ENCODE peak calls at places on chromosomes 3 and 15, in ten cellular contexts. J is mesenteric fat pad, U is astrocyte of the spinal cord, F is HuH-7.5, S is breast epithelium, Q is right cardiac atrium, X is NCI-H2107, P is Kasumi-1, O is HTR-8/SVneo, Y is neural crest cell. K is an unnamed sample.

GRCh38 chr3:52798376-52798977 is 3.9 kb downstream of the ITIH3 start:
- DNase-seq in Y (no peak), J (no peak), P (no peak), O (no peak), U (no peak), X (no peak), S (no peak), F (no peak), Q (no peak), K (no peak)

GRCh38 chr3:12120374-12121140 is 38.2 kb downstream of the TIMP4 start:
- DNase-seq in S (no peak), U (no peak), Q (no peak), Y (no peak), F (no peak), O (no peak), P (no peak), J (no peak), X (no peak), K (no peak)

GRCh38 chr3:141431411-141432378 is 55.1 kb upstream of the RASA2 start:
- DNase-seq in Q (no peak), O (no peak), J (no peak), P (no peak), F (no peak), U (no peak), X (no peak), S (no peak), Y (no peak), K (no peak)

GRCh38 chr3:146160964-146161724 is at the start of gene PLOD2:
- DNase-seq in S (peak; percentile 60), O (peak; percentile 33), J (peak; percentile 91), X (peak; percentile 65), Q (peak; percentile 84), U (peak; percentile 91), F (peak; percentile 80), Y (peak; percentile 51), P (peak; percentile 16), K (peak; percentile 86)

GRCh38 chr15:85021409-85021808 is 39.8 kb downstream of the PDE8A start:
- DNase-seq in O (no peak), J (no peak), S (no peak), U (no peak), F (no peak), P (no peak), Y (no peak), X (no peak), Q (no peak), K (no peak)

GRCh38 chr3:62919784-62920183 is 44.6 kb upstream of the CADPS start:
- DNase-seq in F (no peak), X (no peak), Y (no peak), S (no peak), J (no peak), U (no peak), O (no peak), Q (no peak), P (no peak), K (no peak)

GRCh38 chr3:151124476-151124875 is 39.0 kb downstream of the MED12L start:
- DNase-seq in Y (no peak), U (no peak), Q (no peak), X (no peak), J (no peak), P (no peak), S (no peak), F (no peak), O (no peak), K (no peak)

GRCh38 chr3:153232737-153233330 is 70.8 kb downstream of the RAP2B start:
- DNase-seq in Q (no peak), J (no peak), O (peak; percentile 28), F (no peak), S (no peak), U (peak; percentile 90), P (no peak), Y (no peak), X (no peak), K (no peak)

GRCh38 chr3:114293846-114294245 is at the start of gene TIGIT:
- DNase-seq in Q (no peak), U (no peak), S (no peak), J (no peak), Y (no peak), F (no peak), O (no peak), X (no peak), P (no peak), K (no peak)

GRCh38 chr3:188296761-188297689 is 143.1 kb downstream of the LPP start:
- DNase-seq in Y (no peak), P (no peak), J (no peak), S (no peak), X (no peak), U (peak; percentile 66), O (peak; percentile 45), F (no peak), Q (no peak), K (no peak)

GRCh38 chr15:34360298-34360697 is 6.7 kb downstream of the LPCAT4 start:
- DNase-seq in X (no peak), U (no peak), Y (no peak), F (peak; percentile 22), O (no peak), S (no peak), Q (no peak), P (no peak), J (peak; percentile 43), K (no peak)

GRCh38 chr15:98671060-98672008 is 23.0 kb downstream of the IGF1R start:
- DNase-seq in U (peak; percentile 60), Y (no peak), O (no peak), P (no peak), X (no peak), Q (no peak), S (no peak), F (no peak), J (no peak), K (no peak)

GRCh38 chr15:32861741-32862140 is 143.9 kb downstream of the GREM1 start:
- DNase-seq in P (no peak), O (no peak), X (no peak), S (no peak), F (no peak), U (peak; percentile 90), Q (peak; percentile 28), J (no peak), Y (peak; percentile 14), K (no peak)

GRCh38 chr3:141231923-141232861 is 567 bp downstream of the PXYLP1 start:
- DNase-seq in S (peak; percentile 67), U (no peak), Q (peak; percentile 35), F (peak; percentile 41), X (no peak), Y (peak; percentile 16), P (peak; percentile 22), J (no peak), O (no peak), K (no peak)

GRCh38 chr15:87477759-87478687 is 778.5 kb downstream of the NTRK3 start:
- DNase-seq in O (peak; percentile 10), Y (no peak), X (no peak), P (no peak), U (peak; percentile 89), Q (peak; percentile 16), J (no peak), F (no peak), S (no peak), K (no peak)

GRCh38 chr3:150626148-150626930 is 23.2 kb downstream of the SELENOT start:
- DNase-seq in J (no peak), U (no peak), Q (no peak), F (no peak), S (no peak), P (no peak), O (no peak), Y (no peak), X (no peak), K (no peak)

GRCh38 chr3:32620911-32621310 is 50.3 kb upstream of the DYNC1LI1 start:
- DNase-seq in Y (no peak), U (no peak), P (no peak), S (no peak), Q (no peak), X (no peak), J (no peak), F (no peak), O (no peak), K (no peak)

GRCh38 chr3:53804697-53805462 is 41.3 kb downstream of the CHDH start:
- DNase-seq in P (no peak), O (peak; percentile 77), Y (no peak), J (peak; percentile 72), X (no peak), F (no peak), U (peak; percentile 48), Q (no peak), S (no peak), K (no peak)

GRCh38 chr15:84775867-84776449 is 27.6 kb downstream of the ZNF592 start:
- DNase-seq in F (no peak), X (no peak), Y (no peak), O (no peak), U (no peak), P (no peak), S (peak; percentile 68), J (no peak), Q (no peak), K (no peak)

GRCh38 chr3:184322731-184323487 is 8.5 kb downstream of the EIF4G1 start:
- DNase-seq in O (no peak), Q (peak; percentile 75), Y (no peak), S (no peak), X (no peak), J (no peak), U (no peak), F (no peak), P (no peak), K (no peak)

GRCh38 chr3:196843435-196844110 is 24.1 kb upstream of the SENP5 start:
- DNase-seq in U (no peak), Q (no peak), Y (no peak), P (no peak), F (no peak), J (no peak), X (no peak), O (peak; percentile 29), S (no peak), K (no peak)

GRCh38 chr3:61927332-61927731 is 366.0 kb downstream of the PTPRG start:
- DNase-seq in X (no peak), F (no peak), P (peak; percentile 31), J (no peak), S (peak; percentile 57), Q (peak; percentile 89), U (peak; percentile 96), Y (no peak), O (no peak), K (no peak)

GRCh38 chr3:194139085-194139976 is 3.4 kb downstream of the HES1 start:
- DNase-seq in O (peak; percentile 25), X (no peak), J (no peak), U (peak; percentile 87), Q (peak; percentile 54), F (no peak), S (no peak), P (peak; percentile 46), Y (no peak), K (no peak)

GRCh38 chr3:43838877-43839276 is 148.1 kb downstream of the ABHD5 start:
- DNase-seq in F (no peak), J (no peak), Q (no peak), S (no peak), X (no peak), Y (no peak), U (no peak), P (no peak), O (no peak), K (no peak)

GRCh38 chr3:141442421-141442820 is 44.4 kb upstream of the RASA2 start:
- DNase-seq in X (no peak), Q (no peak), Y (no peak), J (no peak), S (no peak), U (no peak), P (no peak), F (no peak), O (no peak), K (no peak)

GRCh38 chr3:134910026-134910425 is 115.0 kb downstream of the EPHB1 start:
- DNase-seq in J (peak; percentile 62), Y (no peak), O (no peak), S (no peak), X (no peak), U (no peak), Q (no peak), F (no peak), P (no peak), K (no peak)

GRCh38 chr3:196287066-196287404 is 491 bp downstream of the PCYT1A start:
- DNase-seq in S (no peak), X (no peak), O (no peak), U (peak; percentile 20), P (peak; percentile 61), J (no peak), Q (no peak), F (peak; percentile 11), Y (no peak), K (no peak)